ENCODE peak calls at places on chromosomes 5 and 9, in six cellular contexts. One of them, this sample, is unnamed.

GRCh38 chr5:141516648-141517025 is 27.8 kb downstream of the PCDHGC5 start:
- DNase-seq in hippocampal formation: no peak
- DNase-seq in IMR-90: no peak
- DNase-seq in NCI-H774: no peak
- DNase-seq in neural crest cell: no peak
- DNase-seq in T-helper 2 cell: no peak
- DNase-seq in this sample: no peak

GRCh38 chr5:84088996-84089395 is 295.7 kb downstream of the EDIL3 start:
- DNase-seq in hippocampal formation: no peak
- DNase-seq in IMR-90: peak
- DNase-seq in NCI-H774: no peak
- DNase-seq in neural crest cell: no peak
- DNase-seq in T-helper 2 cell: no peak
- DNase-seq in this sample: peak

GRCh38 chr5:27144456-27144855 is 106.1 kb upstream of the CDH9 start:
- DNase-seq in hippocampal formation: no peak
- DNase-seq in IMR-90: no peak
- DNase-seq in NCI-H774: no peak
- DNase-seq in neural crest cell: no peak
- DNase-seq in T-helper 2 cell: no peak
- DNase-seq in this sample: peak

GRCh38 chr9:131739192-131739961 is 499 bp downstream of the RAPGEF1 start:
- DNase-seq in hippocampal formation: no peak
- DNase-seq in IMR-90: no peak
- DNase-seq in NCI-H774: no peak
- DNase-seq in neural crest cell: peak
- DNase-seq in T-helper 2 cell: peak
- DNase-seq in this sample: peak

GRCh38 chr5:107425541-107426031 is 245.2 kb downstream of the EFNA5 start:
- DNase-seq in hippocampal formation: peak
- DNase-seq in IMR-90: peak
- DNase-seq in NCI-H774: no peak
- DNase-seq in neural crest cell: no peak
- DNase-seq in T-helper 2 cell: no peak
- DNase-seq in this sample: peak

GRCh38 chr9:106529616-106530015 is 333.4 kb upstream of the ZNF462 start:
- DNase-seq in hippocampal formation: no peak
- DNase-seq in IMR-90: no peak
- DNase-seq in NCI-H774: no peak
- DNase-seq in neural crest cell: no peak
- DNase-seq in T-helper 2 cell: no peak
- DNase-seq in this sample: no peak

GRCh38 chr5:121987052-121987684 is 25.4 kb downstream of the SRFBP1 start:
- DNase-seq in hippocampal formation: no peak
- DNase-seq in IMR-90: no peak
- DNase-seq in NCI-H774: no peak
- DNase-seq in neural crest cell: no peak
- DNase-seq in T-helper 2 cell: no peak
- DNase-seq in this sample: no peak

GRCh38 chr9:134185536-134186011 is 21.2 kb upstream of the RNU6ATAC start:
- DNase-seq in hippocampal formation: no peak
- DNase-seq in IMR-90: no peak
- DNase-seq in NCI-H774: no peak
- DNase-seq in neural crest cell: no peak
- DNase-seq in T-helper 2 cell: no peak
- DNase-seq in this sample: no peak

GRCh38 chr9:89702401-89702800 is 97.6 kb downstream of the GADD45G start:
- DNase-seq in hippocampal formation: no peak
- DNase-seq in IMR-90: no peak
- DNase-seq in NCI-H774: no peak
- DNase-seq in neural crest cell: no peak
- DNase-seq in T-helper 2 cell: no peak
- DNase-seq in this sample: no peak

GRCh38 chr5:26877154-26877553 is 161.2 kb downstream of the CDH9 start:
- DNase-seq in hippocampal formation: no peak
- DNase-seq in IMR-90: no peak
- DNase-seq in NCI-H774: no peak
- DNase-seq in neural crest cell: no peak
- DNase-seq in T-helper 2 cell: no peak
- DNase-seq in this sample: no peak

GRCh38 chr5:39283231-39283818 is 64.0 kb upstream of the FYB1 start:
- DNase-seq in hippocampal formation: peak
- DNase-seq in IMR-90: peak
- DNase-seq in NCI-H774: peak
- DNase-seq in neural crest cell: no peak
- DNase-seq in T-helper 2 cell: peak
- DNase-seq in this sample: peak

GRCh38 chr5:140342287-140342686 is 4.1 kb downstream of the HBEGF start:
- DNase-seq in hippocampal formation: no peak
- DNase-seq in IMR-90: no peak
- DNase-seq in NCI-H774: no peak
- DNase-seq in neural crest cell: no peak
- DNase-seq in T-helper 2 cell: no peak
- DNase-seq in this sample: no peak